ENCODE peak calls at places on chromosomes 5 and 9, in eight cellular contexts. O is dorsolateral prefrontal cortex; F is CD8-positive, alpha-beta T cell; B is WERI-Rb-1; Q is foreskin fibroblast; X is cardiac fibroblast; N is H7; W is cardiac muscle cell. P is an unnamed sample.
A peak's percentile ranks its signal among the peaks of the same experiment; 100 is the strongest.

GRCh38 chr9:98658965-98659364 is 49.8 kb downstream of the GABBR2 start:
- DNase-seq in O (no peak), F (no peak), B (no peak), Q (peak; percentile 5), X (peak; percentile 52), N (no peak), W (no peak), P (peak; percentile 58)

GRCh38 chr5:157912621-157913325 is 53.8 kb upstream of the CLINT1 start:
- DNase-seq in O (no peak), F (no peak), B (no peak), Q (no peak), X (no peak), N (no peak), W (no peak), P (no peak)

GRCh38 chr9:7844283-7844682 is 44.7 kb upstream of the DMAC1 start:
- DNase-seq in O (no peak), F (no peak), B (peak; percentile 24), Q (peak; percentile 38), X (peak; percentile 11), N (peak; percentile 9), W (peak; percentile 39), P (peak; percentile 40)

GRCh38 chr5:149761461-149761860 is 31.4 kb downstream of the PPARGC1B start:
- DNase-seq in O (no peak), F (no peak), B (no peak), Q (no peak), X (no peak), N (no peak), W (no peak), P (no peak)

GRCh38 chr5:91266184-91266705 is 116.9 kb downstream of the ARRDC3 start:
- DNase-seq in O (no peak), F (no peak), B (no peak), Q (peak; percentile 53), X (peak; percentile 69), N (no peak), W (no peak), P (peak; percentile 68)

GRCh38 chr9:2013688-2014087 is 1.5 kb upstream of the SMARCA2 start:
- DNase-seq in O (no peak), F (no peak), B (no peak), Q (peak; percentile 65), X (peak; percentile 80), N (no peak), W (no peak), P (peak; percentile 69)

GRCh38 chr9:124251188-124251587 is 6.6 kb upstream of the NEK6 start:
- DNase-seq in O (no peak), F (no peak), B (no peak), Q (no peak), X (no peak), N (peak; percentile 16), W (no peak), P (no peak)

GRCh38 chr5:16508730-16509531 is 43.3 kb upstream of the ZNF622 start:
- DNase-seq in O (no peak), F (no peak), B (no peak), Q (no peak), X (peak; percentile 59), N (peak; percentile 67), W (peak; percentile 89), P (peak; percentile 4)

GRCh38 chr5:134503088-134503936 is 22.2 kb upstream of the JADE2 start:
- DNase-seq in O (peak; percentile 9), F (no peak), B (no peak), Q (peak; percentile 98), X (peak; percentile 99), N (peak; percentile 60), W (no peak), P (peak; percentile 99)

DNA sequence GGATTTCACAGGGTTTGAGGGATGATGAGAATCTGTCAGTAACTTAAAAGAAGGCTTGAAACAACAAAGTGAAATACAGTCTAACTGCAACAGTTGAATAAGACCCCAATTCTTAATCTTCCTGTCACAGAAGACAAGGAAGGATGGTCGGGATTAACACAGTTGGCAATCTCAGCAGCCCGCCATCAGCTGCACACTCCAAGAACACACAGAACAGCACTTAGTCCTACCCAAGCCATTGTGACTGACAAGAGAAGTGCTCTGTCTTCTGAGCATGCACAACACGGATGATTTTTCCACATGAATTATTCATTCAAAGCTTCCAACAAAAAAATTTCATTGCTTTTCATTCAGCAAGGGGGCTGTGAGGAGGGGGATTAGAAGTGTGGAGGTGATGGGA is 576.1 kb downstream of the TLE4 start:
- DNase-seq in O (no peak), F (no peak), B (no peak), Q (no peak), X (no peak), N (no peak), W (no peak), P (no peak)
- H3K4me3 ChIP-seq in O (no peak overlapping the region), F (no peak overlapping the region), B (no peak overlapping the region), Q (no peak overlapping the region), X (no peak overlapping the region), N (no peak overlapping the region), W (no peak overlapping the region), P (no peak overlapping the region)

GRCh38 chr9:36396985-36397384 is 3.1 kb downstream of the RNF38 start:
- DNase-seq in O (no peak), F (no peak), B (no peak), Q (peak; percentile 66), X (peak; percentile 45), N (no peak), W (no peak), P (peak; percentile 50)

GRCh38 chr9:36399980-36400331 is at the start of gene RNF38:
- DNase-seq in O (no peak), F (no peak), B (no peak), Q (no peak), X (no peak), N (no peak), W (no peak), P (no peak)

GRCh38 chr9:36401179-36401740 is 1.2 kb upstream of the RNF38 start:
- DNase-seq in O (peak; percentile 57), F (no peak), B (no peak), Q (peak; percentile 94), X (peak; percentile 80), N (peak; percentile 95), W (peak; percentile 84), P (peak; percentile 67)

GRCh38 chr9:36400332-36401178 is 486 bp upstream of the RNF38 start:
- DNase-seq in O (peak; percentile 83), F (peak; percentile 86), B (peak; percentile 90), Q (peak; percentile 94), X (peak; percentile 83), N (peak; percentile 97), W (peak; percentile 91), P (peak; percentile 76)

GRCh38 chr9:36398745-36399144 is 1.3 kb downstream of the RNF38 start:
- DNase-seq in O (no peak), F (no peak), B (no peak), Q (peak; percentile 79), X (peak; percentile 77), N (no peak), W (no peak), P (peak; percentile 40)
- H3K4me3 ChIP-seq in O (peak overlapping the region; percentile 8), F (no peak overlapping the region), B (no peak overlapping the region), Q (peak overlapping the region; percentile 23), X (no peak overlapping the region), N (no peak overlapping the region), W (peak overlapping the region; percentile 73), P (no peak overlapping the region)

DNA sequence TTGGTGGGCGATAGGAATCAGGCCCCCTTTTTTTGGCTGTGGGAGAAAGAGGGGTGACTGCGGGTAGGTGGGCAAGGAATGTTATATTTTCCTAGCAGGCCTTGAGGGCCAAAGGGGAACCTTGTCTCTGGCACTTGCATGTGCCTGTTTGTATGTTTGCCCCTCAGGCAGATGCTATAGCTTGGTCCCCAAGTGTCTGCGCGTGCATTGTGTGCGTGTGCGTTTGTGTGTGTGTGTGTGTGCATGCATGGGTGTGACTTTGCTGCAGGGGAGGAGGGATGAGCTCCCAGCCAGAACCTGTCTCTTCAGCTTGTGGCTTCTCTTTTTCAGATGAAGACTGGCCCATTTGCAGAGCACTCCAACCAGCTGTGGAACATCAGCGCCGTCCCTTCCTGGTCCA is 30.9 kb downstream of the PTPA start:
- DNase-seq in O (no peak), F (no peak), B (no peak), Q (no peak), X (no peak), N (no peak), W (no peak), P (no peak)
- H3K4me3 ChIP-seq in O (no peak overlapping the region), F (no peak overlapping the region), B (no peak overlapping the region), Q (no peak overlapping the region), X (peak overlapping the region; percentile 46), N (no peak overlapping the region), W (peak overlapping the region; percentile 41), P (peak overlapping the region; percentile 17)

DNA sequence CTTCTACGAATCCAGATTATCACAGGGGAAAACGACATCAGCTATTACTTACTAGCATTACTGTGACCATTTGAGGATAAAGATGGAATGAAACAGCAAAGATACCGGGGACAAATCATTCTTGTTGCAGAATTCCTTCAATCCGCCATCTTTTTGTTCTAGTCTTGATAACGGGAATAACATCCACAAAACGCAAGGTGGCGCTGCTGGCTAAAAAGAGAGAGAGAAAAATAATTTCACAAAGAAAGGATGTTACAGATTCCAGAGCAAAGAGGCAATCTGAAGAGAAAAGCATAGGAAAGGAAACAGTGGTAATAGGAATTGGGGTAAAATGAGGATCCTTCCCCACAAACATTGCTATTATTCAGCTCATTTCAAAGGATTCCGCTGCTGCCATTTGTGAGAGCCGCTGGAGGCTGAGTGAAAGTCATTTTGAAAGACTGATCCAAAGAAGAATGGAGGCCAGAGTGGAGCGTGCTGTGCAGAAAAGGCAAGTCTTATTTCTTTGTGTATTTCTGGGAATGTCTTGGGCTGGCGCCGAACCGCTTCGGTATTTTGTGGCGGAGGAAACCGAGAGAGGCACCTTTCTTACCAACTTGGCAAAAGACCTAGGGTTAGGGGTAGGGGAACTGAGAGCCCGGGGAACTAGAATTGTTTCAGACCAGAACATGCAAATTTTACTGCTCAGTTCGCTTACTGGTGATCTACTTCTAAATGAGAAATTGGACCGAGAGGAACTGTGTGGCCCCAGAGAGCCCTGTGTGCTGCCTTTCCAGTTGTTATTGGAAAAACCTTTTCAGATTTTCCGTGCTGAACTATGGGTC is at the start of gene PCDHB7:
- DNase-seq in O (peak; percentile 28), F (no peak), B (peak; percentile 22), Q (peak; percentile 15), X (peak; percentile 45), N (peak; percentile 76), W (peak; percentile 24), P (peak; percentile 20)
- H3K4me3 ChIP-seq in O (peak within 1 kb of the TSS; percentile 16), F (no peak within 1 kb of the TSS), B (no peak within 1 kb of the TSS), Q (peak within 1 kb of the TSS; percentile 26), X (no peak within 1 kb of the TSS), N (no peak within 1 kb of the TSS), W (no peak within 1 kb of the TSS), P (no peak within 1 kb of the TSS)

P was measured in fibroblast of mammary gland.